ENCODE peak calls at places on chromosomes 7 and 10, in four cellular contexts. One of them, this sample, is unnamed.

GRCh38 chr7:50608196-50608906 is 43.1 kb upstream of the DDC start:
- DNase-seq in stimulated activated CD8-positive, alpha-beta memory T cell treated with anti-CD3 and anti-CD28 coated beads, Interleukin-4, amount 100 ng/mL, for 1 hour: no peak
- DNase-seq in iris pigment epithelial cell: no peak
- DNase-seq in pons: no peak
- DNase-seq in this sample: no peak

GRCh38 chr10:78298835-78299234 is 265.2 kb downstream of the RPS24 start:
- DNase-seq in iris pigment epithelial cell: no peak
- DNase-seq in pons: no peak
- DNase-seq in stimulated activated CD8-positive, alpha-beta memory T cell treated with anti-CD3 and anti-CD28 coated beads, Interleukin-4, amount 100 ng/mL, for 1 hour: no peak
- DNase-seq in this sample: no peak

GRCh38 chr7:2461268-2462026 is 14.8 kb downstream of the GRIFIN start:
- DNase-seq in pons: no peak
- DNase-seq in iris pigment epithelial cell: no peak
- DNase-seq in stimulated activated CD8-positive, alpha-beta memory T cell treated with anti-CD3 and anti-CD28 coated beads, Interleukin-4, amount 100 ng/mL, for 1 hour: no peak
- DNase-seq in this sample: no peak

GRCh38 chr7:49774459-49775064 is 1.1 kb downstream of the VWC2 start:
- DNase-seq in pons: no peak
- DNase-seq in iris pigment epithelial cell: no peak
- DNase-seq in stimulated activated CD8-positive, alpha-beta memory T cell treated with anti-CD3 and anti-CD28 coated beads, Interleukin-4, amount 100 ng/mL, for 1 hour: no peak
- DNase-seq in this sample: no peak

GRCh38 chr10:62083868-62084267 is 182.4 kb downstream of the ARID5B start:
- DNase-seq in pons: no peak
- DNase-seq in iris pigment epithelial cell: peak
- DNase-seq in stimulated activated CD8-positive, alpha-beta memory T cell treated with anti-CD3 and anti-CD28 coated beads, Interleukin-4, amount 100 ng/mL, for 1 hour: no peak
- DNase-seq in this sample: no peak

GRCh38 chr10:86535057-86535882 is 13.7 kb upstream of the WAPL start:
- DNase-seq in iris pigment epithelial cell: peak
- DNase-seq in stimulated activated CD8-positive, alpha-beta memory T cell treated with anti-CD3 and anti-CD28 coated beads, Interleukin-4, amount 100 ng/mL, for 1 hour: no peak
- DNase-seq in pons: no peak
- DNase-seq in this sample: no peak

GRCh38 chr10:44398747-44399477 is 14.0 kb upstream of the CXCL12 start:
- DNase-seq in pons: no peak
- DNase-seq in stimulated activated CD8-positive, alpha-beta memory T cell treated with anti-CD3 and anti-CD28 coated beads, Interleukin-4, amount 100 ng/mL, for 1 hour: no peak
- DNase-seq in iris pigment epithelial cell: no peak
- DNase-seq in this sample: no peak

GRCh38 chr7:140010194-140010895 is 52.4 kb downstream of the PARP12 start:
- DNase-seq in stimulated activated CD8-positive, alpha-beta memory T cell treated with anti-CD3 and anti-CD28 coated beads, Interleukin-4, amount 100 ng/mL, for 1 hour: no peak
- DNase-seq in iris pigment epithelial cell: no peak
- DNase-seq in pons: no peak
- DNase-seq in this sample: no peak

GRCh38 chr7:132492841-132493445 is 83.3 kb downstream of the PLXNA4 start:
- DNase-seq in stimulated activated CD8-positive, alpha-beta memory T cell treated with anti-CD3 and anti-CD28 coated beads, Interleukin-4, amount 100 ng/mL, for 1 hour: no peak
- DNase-seq in iris pigment epithelial cell: no peak
- DNase-seq in pons: no peak
- DNase-seq in this sample: no peak

GRCh38 chr10:69086131-69086530 is 1.8 kb upstream of the SRGN start:
- DNase-seq in iris pigment epithelial cell: peak
- DNase-seq in stimulated activated CD8-positive, alpha-beta memory T cell treated with anti-CD3 and anti-CD28 coated beads, Interleukin-4, amount 100 ng/mL, for 1 hour: no peak
- DNase-seq in pons: no peak
- DNase-seq in this sample: no peak

GRCh38 chr10:49023752-49024151 is 84.1 kb upstream of the LRRC18 start:
- DNase-seq in stimulated activated CD8-positive, alpha-beta memory T cell treated with anti-CD3 and anti-CD28 coated beads, Interleukin-4, amount 100 ng/mL, for 1 hour: no peak
- DNase-seq in pons: no peak
- DNase-seq in iris pigment epithelial cell: no peak
- DNase-seq in this sample: peak

GRCh38 chr10:132707121-132707775 is 78.7 kb downstream of the NKX6-2 start:
- DNase-seq in pons: no peak
- DNase-seq in stimulated activated CD8-positive, alpha-beta memory T cell treated with anti-CD3 and anti-CD28 coated beads, Interleukin-4, amount 100 ng/mL, for 1 hour: no peak
- DNase-seq in iris pigment epithelial cell: no peak
- DNase-seq in this sample: no peak

GRCh38 chr7:12893292-12893691 is 205.9 kb downstream of the ARL4A start:
- DNase-seq in pons: no peak
- DNase-seq in stimulated activated CD8-positive, alpha-beta memory T cell treated with anti-CD3 and anti-CD28 coated beads, Interleukin-4, amount 100 ng/mL, for 1 hour: no peak
- DNase-seq in iris pigment epithelial cell: peak
- DNase-seq in this sample: peak

GRCh38 chr7:29825750-29826529 is 19.6 kb downstream of the WIPF3 start:
- DNase-seq in pons: no peak
- DNase-seq in iris pigment epithelial cell: no peak
- DNase-seq in stimulated activated CD8-positive, alpha-beta memory T cell treated with anti-CD3 and anti-CD28 coated beads, Interleukin-4, amount 100 ng/mL, for 1 hour: no peak
- DNase-seq in this sample: no peak

GRCh38 chr10:98055875-98056516 is 25.6 kb upstream of the CRTAC1 start:
- DNase-seq in iris pigment epithelial cell: peak
- DNase-seq in stimulated activated CD8-positive, alpha-beta memory T cell treated with anti-CD3 and anti-CD28 coated beads, Interleukin-4, amount 100 ng/mL, for 1 hour: no peak
- DNase-seq in pons: no peak
- DNase-seq in this sample: no peak

GRCh38 chr7:47482013-47482761 is 99.7 kb downstream of the TNS3 start:
- DNase-seq in stimulated activated CD8-positive, alpha-beta memory T cell treated with anti-CD3 and anti-CD28 coated beads, Interleukin-4, amount 100 ng/mL, for 1 hour: no peak
- DNase-seq in pons: no peak
- DNase-seq in iris pigment epithelial cell: peak
- DNase-seq in this sample: peak

GRCh38 chr7:5452937-5453540 is 29.4 kb upstream of the TNRC18 start:
- DNase-seq in iris pigment epithelial cell: peak
- DNase-seq in pons: no peak
- DNase-seq in stimulated activated CD8-positive, alpha-beta memory T cell treated with anti-CD3 and anti-CD28 coated beads, Interleukin-4, amount 100 ng/mL, for 1 hour: no peak
- DNase-seq in this sample: no peak

GRCh38 chr10:30348378-30348776 is 701 bp downstream of the MTPAP start:
- DNase-seq in stimulated activated CD8-positive, alpha-beta memory T cell treated with anti-CD3 and anti-CD28 coated beads, Interleukin-4, amount 100 ng/mL, for 1 hour: no peak
- DNase-seq in pons: no peak
- DNase-seq in iris pigment epithelial cell: no peak
- DNase-seq in this sample: no peak

This sample was measured in GM04503.